ENCODE peak calls at places on chromosomes 13 and 19, in four cellular contexts. K, M, R and F are unnamed samples.

GRCh38 chr19:36008336-36008978 is at the start of gene SYNE4:
- DNase-seq in K (no peak), M (no peak), R (no peak), F (no peak)

GRCh38 chr13:31131470-31131961 is 30.2 kb downstream of the HSPH1 start:
- DNase-seq in K (no peak), M (no peak), R (no peak), F (no peak)

GRCh38 chr13:59394526-59394925 is 769.2 kb downstream of the DIAPH3 start:
- DNase-seq in K (no peak), M (no peak), R (no peak), F (no peak)

GRCh38 chr13:23799945-23800344 is 89.3 kb downstream of the MIPEP start:
- DNase-seq in K (no peak), M (no peak), R (peak; percentile 55), F (no peak)

GRCh38 chr19:2962018-2962670 is 15.2 kb upstream of the TLE6 start:
- DNase-seq in K (peak; percentile 56), M (no peak), R (peak; percentile 82), F (no peak)

GRCh38 chr13:79108914-79109643 is 297.0 kb downstream of the RBM26 start:
- DNase-seq in K (no peak), M (no peak), R (no peak), F (no peak)

GRCh38 chr13:37407156-37407555 is 191.4 kb downstream of the POSTN start:
- DNase-seq in K (no peak), M (no peak), R (no peak), F (no peak)

GRCh38 chr13:110070511-110071120 is 236.3 kb downstream of the COL4A1 start:
- DNase-seq in K (peak; percentile 54), M (no peak), R (no peak), F (no peak)

GRCh38 chr19:5369962-5370367 is 29.4 kb upstream of the PTPRS start:
- DNase-seq in K (no peak), M (no peak), R (peak; percentile 80), F (no peak)

GRCh38 chr13:21967871-21968270 is 297.0 kb downstream of the FGF9 start:
- DNase-seq in K (no peak), M (no peak), R (no peak), F (no peak)

GRCh38 chr13:29840585-29840984 is 9.8 kb downstream of the UBL3 start:
- DNase-seq in K (no peak), M (no peak), R (no peak), F (no peak)

GRCh38 chr13:52665325-52665724 is 12.7 kb downstream of the SUGT1 start:
- DNase-seq in K (no peak), M (no peak), R (peak; percentile 25), F (no peak)

GRCh38 chr19:32570081-32570785 is 10.8 kb upstream of the PDCD5 start:
- DNase-seq in K (peak; percentile 60), M (no peak), R (peak; percentile 65), F (no peak)

GRCh38 chr13:113860051-113860471 is 3.8 kb downstream of the GAS6 start:
- DNase-seq in K (no peak), M (peak; percentile 47), R (no peak), F (peak; percentile 80)

GRCh38 chr13:26074706-26075105 is 22.9 kb upstream of the SHISA2 start:
- DNase-seq in K (no peak), M (no peak), R (no peak), F (no peak)

GRCh38 chr19:31023038-31023437 is 326.2 kb downstream of the TSHZ3 start:
- DNase-seq in K (no peak), M (no peak), R (no peak), F (no peak)

GRCh38 chr19:57105976-57106610 is 13.7 kb upstream of the USP29 start:
- DNase-seq in K (no peak), M (peak; percentile 58), R (no peak), F (peak; percentile 60)